ENCODE peak calls at places on chromosome 4, in six cellular contexts. M, L, U, N, S and A are unnamed samples.
A peak's percentile ranks its signal among the peaks of the same experiment; 100 is the strongest.

GRCh38 chr4:141637565-141637964 is 1.2 kb downstream of the IL15 start:
- DNase-seq in L (no peak), N (no peak), S (no peak), M (no peak), U (no peak), A (no peak)

GRCh38 chr4:52949336-52949735 is 87.2 kb downstream of the RASL11B start:
- DNase-seq in U (no peak), M (no peak), S (no peak), N (no peak), L (no peak), A (no peak)

GRCh38 chr4:41384992-41385391 is 128.3 kb downstream of the UCHL1 start:
- DNase-seq in L (no peak), S (no peak), M (peak; percentile 78), N (no peak), U (no peak), A (peak; percentile 59)

GRCh38 chr4:88378691-88379559 is at the start of gene HERC6:
- DNase-seq in L (peak; percentile 92), N (peak; percentile 92), S (peak; percentile 92), M (peak; percentile 65), U (peak; percentile 86), A (peak; percentile 86)

GRCh38 chr4:15337258-15337657 is 90.6 kb upstream of the C1QTNF7 start:
- DNase-seq in S (no peak), U (no peak), L (no peak), M (no peak), N (no peak), A (no peak)

GRCh38 chr4:17066972-17067371 is 168.5 kb upstream of the LDB2 start:
- DNase-seq in U (peak; percentile 83), S (peak; percentile 81), N (no peak), M (no peak), L (no peak), A (no peak)

GRCh38 chr4:171390626-171391025 is 422.6 kb upstream of the GALNTL6 start:
- DNase-seq in L (no peak), U (no peak), N (no peak), M (no peak), S (no peak), A (no peak)

GRCh38 chr4:143616771-143617170 is 83.7 kb downstream of the FREM3 start:
- DNase-seq in N (no peak), L (peak; percentile 21), S (peak; percentile 11), M (no peak), U (peak; percentile 7), A (no peak)

GRCh38 chr4:69782651-69783310 is 22.4 kb upstream of the SULT1B1 start:
- DNase-seq in L (no peak), S (no peak), U (no peak), M (no peak), N (no peak), A (no peak)